ENCODE peak calls at places on chromosomes 16 and 17, in ten cellular contexts. E is HCT116, Q is mammary epithelial cell, Y is adipocyte, S is PC-3, K is K562, V is SK-N-SH, H is fibroblast of lung, G is GM23248, L is neural progenitor cell. U is an unnamed sample.

GRCh38 chr16:20906225-20906870 is 5.8 kb downstream of the LYRM1 start:
- DNase-seq in E (no peak), Q (peak; percentile 67), Y (peak; percentile 92), S (peak; percentile 92), K (no peak), V (no peak), H (peak; percentile 94), G (peak; percentile 88), L (no peak), U (no peak)

GRCh38 chr17:76166168-76166567 is 25.1 kb upstream of the FOXJ1 start:
- DNase-seq in E (no peak), Q (peak; percentile 40), Y (no peak), S (no peak), K (no peak), V (no peak), H (peak; percentile 49), G (peak; percentile 79), L (no peak), U (no peak)

GRCh38 chr17:70780031-70780430 is 610.7 kb downstream of the KCNJ2 start:
- DNase-seq in E (no peak), Q (no peak), Y (no peak), S (peak; percentile 17), K (no peak), V (no peak), H (peak; percentile 72), G (peak; percentile 33), L (no peak), U (no peak)

GRCh38 chr16:53094013-53094630 is 39.3 kb downstream of the CHD9 start:
- DNase-seq in E (no peak), Q (no peak), Y (no peak), S (peak; percentile 23), K (peak; percentile 57), V (no peak), H (no peak), G (no peak), L (no peak), U (no peak)

GRCh38 chr17:66803474-66803951 is 31.4 kb upstream of the CACNG5 start:
- DNase-seq in E (no peak), Q (no peak), Y (no peak), S (no peak), K (no peak), V (no peak), H (no peak), G (no peak), L (peak; percentile 32), U (peak; percentile 64)

GRCh38 chr16:23742761-23743160 is 12.1 kb upstream of the CHP2 start:
- DNase-seq in E (no peak), Q (no peak), Y (no peak), S (no peak), K (no peak), V (no peak), H (no peak), G (no peak), L (peak; percentile 25), U (peak; percentile 16)

GRCh38 chr16:1917665-1918111 is 527 bp downstream of the HS3ST6 start:
- DNase-seq in E (no peak), Q (no peak), Y (no peak), S (no peak), K (no peak), V (no peak), H (no peak), G (no peak), L (peak; percentile 65), U (no peak)

GRCh38 chr17:72955391-72956140 is 136.9 kb downstream of the SLC39A11 start:
- DNase-seq in E (no peak), Q (no peak), Y (no peak), S (no peak), K (no peak), V (no peak), H (no peak), G (no peak), L (no peak), U (no peak)

GRCh38 chr16:9103546-9103945 is 12.1 kb downstream of the HAPSTR1 start:
- DNase-seq in E (no peak), Q (no peak), Y (no peak), S (no peak), K (no peak), V (no peak), H (no peak), G (no peak), L (no peak), U (no peak)

GRCh38 chr16:9109255-9109654 is 17.8 kb downstream of the HAPSTR1 start:
- DNase-seq in E (no peak), Q (no peak), Y (no peak), S (no peak), K (no peak), V (no peak), H (no peak), G (no peak), L (no peak), U (no peak)

GRCh38 chr16:9102943-9103342 is 11.5 kb downstream of the HAPSTR1 start:
- DNase-seq in E (no peak), Q (no peak), Y (no peak), S (no peak), K (no peak), V (no peak), H (no peak), G (no peak), L (no peak), U (no peak)

GRCh38 chr16:9105189-9105588 is 13.7 kb downstream of the HAPSTR1 start:
- DNase-seq in E (no peak), Q (no peak), Y (peak; percentile 33), S (no peak), K (no peak), V (no peak), H (peak; percentile 54), G (no peak), L (no peak), U (no peak)

DNA sequence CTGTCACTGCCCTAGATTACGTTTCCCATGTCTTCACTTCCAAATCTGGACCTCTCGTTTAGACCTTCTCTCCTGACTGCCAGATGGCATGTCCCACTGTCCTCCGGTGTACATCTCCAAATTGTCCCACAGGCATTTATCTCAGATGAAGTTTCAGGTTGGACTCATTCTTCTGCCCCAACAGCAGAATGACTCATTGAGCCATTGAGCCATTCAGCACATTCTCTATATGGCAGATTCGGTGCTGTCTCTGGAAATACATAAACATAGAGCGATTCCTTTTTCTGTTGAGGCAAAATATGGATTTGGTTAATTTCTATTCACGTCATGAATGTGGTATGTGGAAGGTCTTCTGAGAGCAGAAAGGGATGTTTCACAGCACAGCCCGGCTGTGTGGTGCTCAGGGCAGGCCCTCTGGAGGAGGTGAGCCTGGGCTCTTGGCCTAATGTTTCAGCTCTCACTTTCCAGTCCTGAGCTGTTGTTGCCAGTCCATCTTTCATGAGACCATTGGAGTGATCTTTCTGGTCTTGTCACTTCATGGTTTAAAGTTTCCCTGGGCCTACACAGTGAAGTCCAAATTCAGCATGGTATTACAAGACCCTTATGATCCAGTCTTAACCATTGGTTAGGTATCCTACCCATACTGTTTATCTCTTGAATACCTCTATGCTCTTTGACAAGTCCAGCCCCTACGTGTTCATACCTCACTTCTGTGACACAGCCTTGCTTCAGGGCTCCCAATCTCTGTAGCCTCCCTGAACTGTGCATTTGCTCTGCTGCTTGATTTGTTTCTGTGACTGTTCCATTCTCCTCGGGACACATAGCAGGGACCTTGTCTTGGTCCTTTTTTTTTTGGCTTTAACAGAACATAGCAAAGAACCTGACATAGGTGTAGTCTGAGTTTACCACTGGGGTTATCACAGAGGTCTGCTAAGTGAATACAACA is 15.9 kb downstream of the HAPSTR1 start:
- DNase-seq in E (no peak), Q (no peak), Y (no peak), S (no peak), K (no peak), V (no peak), H (no peak), G (peak; percentile 57), L (no peak), U (no peak)
- H3K4me3 ChIP-seq in E (no peak overlapping the region), Q (no peak overlapping the region), Y (no peak overlapping the region), S (no peak overlapping the region), K (no peak overlapping the region), V (no peak overlapping the region), H (no peak overlapping the region), G (no peak overlapping the region), L (no peak overlapping the region), U (no peak overlapping the region)

GRCh38 chr16:85316944-85317343 is 204.7 kb upstream of the CIBAR2 start:
- DNase-seq in E (no peak), Q (no peak), Y (no peak), S (no peak), K (no peak), V (no peak), H (no peak), G (no peak), L (no peak), U (no peak)

GRCh38 chr16:85317704-85318103 is 205.4 kb upstream of the CIBAR2 start:
- DNase-seq in E (no peak), Q (no peak), Y (no peak), S (no peak), K (no peak), V (no peak), H (no peak), G (no peak), L (no peak), U (no peak)

GRCh38 chr16:85314633-85315032 is 202.4 kb upstream of the CIBAR2 start:
- DNase-seq in E (no peak), Q (no peak), Y (no peak), S (no peak), K (no peak), V (no peak), H (no peak), G (no peak), L (no peak), U (no peak)

GRCh38 chr16:85315871-85316270 is 203.6 kb upstream of the CIBAR2 start:
- DNase-seq in E (no peak), Q (no peak), Y (no peak), S (no peak), K (no peak), V (no peak), H (no peak), G (no peak), L (no peak), U (no peak)

DNA sequence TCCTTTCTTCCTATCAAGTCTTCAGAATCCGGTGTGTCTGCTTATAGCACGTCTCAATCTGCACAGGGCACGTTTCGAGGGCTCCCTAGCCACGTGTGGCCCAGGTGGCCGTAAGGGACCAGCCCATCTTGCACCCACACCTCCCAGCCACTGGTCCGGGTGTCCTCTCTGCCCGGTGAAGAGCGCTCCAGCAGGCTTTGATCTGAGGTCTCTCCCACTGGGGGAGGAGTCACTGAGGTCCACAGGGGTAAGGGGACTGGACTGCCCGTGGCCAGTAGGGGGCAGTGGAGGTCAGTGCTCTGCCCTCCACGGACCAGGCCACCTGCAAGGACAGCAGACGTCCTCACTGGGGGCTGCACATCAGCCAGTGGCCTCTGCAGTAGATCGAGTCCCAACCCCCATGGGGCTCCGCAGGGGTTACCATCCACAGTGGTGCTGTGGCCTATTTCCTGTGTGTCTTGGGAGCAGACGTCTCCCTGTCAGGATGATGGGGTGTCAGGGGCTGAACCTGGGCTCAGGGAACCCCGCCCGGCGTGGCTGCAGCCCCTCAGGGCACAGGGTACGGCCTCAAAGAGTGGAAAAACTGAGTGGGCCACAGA is 204.1 kb upstream of the CIBAR2 start:
- DNase-seq in E (peak; percentile 83), Q (peak; percentile 32), Y (peak; percentile 76), S (peak; percentile 60), K (peak; percentile 97), V (peak; percentile 93), H (peak; percentile 41), G (peak; percentile 72), L (peak; percentile 88), U (peak; percentile 70)
- H3K9ac ChIP-seq in E (no peak overlapping the region), Q (no peak overlapping the region), Y (no peak overlapping the region), S (no peak overlapping the region), K (peak overlapping the region; percentile 59), V (no peak overlapping the region), H (no peak overlapping the region), G (no peak overlapping the region), L (no peak overlapping the region), U (peak overlapping the region; percentile 26)

DNA sequence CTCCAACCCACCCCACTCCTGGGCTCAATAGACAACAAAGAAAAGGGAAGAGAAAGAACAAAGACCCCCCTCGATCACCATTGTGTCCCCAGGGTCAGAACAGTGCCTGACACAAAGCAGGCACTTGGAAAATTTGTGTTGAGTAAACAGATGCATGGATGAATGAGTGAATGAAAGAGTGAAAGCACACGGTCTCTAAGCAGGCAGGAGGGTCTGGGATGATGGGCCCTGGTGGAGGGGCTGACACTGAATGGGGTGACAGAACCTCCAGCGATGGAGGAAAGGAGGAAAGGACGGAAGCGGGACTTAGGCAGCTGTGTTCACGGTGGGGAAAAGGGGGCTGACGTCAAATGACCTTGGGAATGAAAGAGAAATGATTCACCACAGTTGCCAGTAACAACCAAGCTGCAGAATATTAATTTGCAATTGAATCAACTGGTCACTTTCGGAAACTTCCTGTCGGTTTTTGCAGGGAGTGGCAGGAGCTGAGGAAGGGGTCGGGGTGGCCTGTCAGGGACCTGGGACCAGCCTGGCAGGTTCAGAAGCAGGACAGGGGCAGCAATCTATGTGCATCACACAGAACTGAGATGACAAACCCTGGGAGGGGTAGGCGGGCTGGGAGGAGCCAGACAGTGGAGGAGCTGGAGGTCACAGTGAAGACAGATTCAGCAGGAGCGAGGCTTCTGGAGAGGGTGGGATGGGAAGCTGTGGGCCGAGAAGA is 6.7 kb upstream of the GAST start:
- DNase-seq in E (no peak), Q (no peak), Y (peak; percentile 28), S (no peak), K (no peak), V (no peak), H (peak; percentile 74), G (no peak), L (peak; percentile 63), U (peak; percentile 59)
- H3K4me3 ChIP-seq in E (no peak overlapping the region), Q (no peak overlapping the region), Y (no peak overlapping the region), S (no peak overlapping the region), K (no peak overlapping the region), V (no peak overlapping the region), H (no peak overlapping the region), G (no peak overlapping the region), L (no peak overlapping the region), U (no peak overlapping the region)

DNA sequence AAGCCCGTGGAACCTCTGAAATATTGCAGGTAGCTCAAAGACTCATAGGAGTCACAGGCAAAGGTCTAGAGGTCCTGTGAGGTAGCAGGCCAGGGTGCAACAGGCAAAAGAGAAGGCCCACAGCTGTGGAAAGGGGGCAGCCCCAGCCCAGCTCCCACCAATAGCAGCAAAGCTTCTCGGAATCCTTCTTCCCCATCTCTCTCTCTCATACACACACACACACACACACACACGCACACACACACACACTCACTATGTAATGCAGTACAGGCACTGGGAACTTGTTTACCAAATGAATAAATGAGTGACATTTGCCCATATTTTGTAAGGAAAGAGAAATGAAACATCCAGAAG is 16.8 kb upstream of the SUPT4H1 start:
- DNase-seq in E (no peak), Q (no peak), Y (no peak), S (no peak), K (no peak), V (no peak), H (no peak), G (no peak), L (no peak), U (no peak)
- H3K9ac ChIP-seq in E (no peak overlapping the region), Q (no peak overlapping the region), Y (no peak overlapping the region), S (no peak overlapping the region), K (no peak overlapping the region), V (no peak overlapping the region), H (no peak overlapping the region), G (no peak overlapping the region), L (no peak overlapping the region), U (no peak overlapping the region)

U was measured in NT2/D1.